ENCODE peak calls at places on chromosomes 7 and 10, in nine cellular contexts. One of them, this sample, is unnamed.

GRCh38 chr7:137373507-137373906 is 30.0 kb upstream of the PTN start:
- DNase-seq in Calu3: no peak
- DNase-seq in Ammon's horn: no peak
- DNase-seq in NCI-H2081: no peak
- DNase-seq in WTC11: no peak
- DNase-seq in GOT3: no peak
- DNase-seq in iPS-NIHi11: no peak
- DNase-seq in stimulated activated CD4-positive, alpha-beta T cell treated with anti-CD3 and anti-CD28 coated beads, Interleukin-1b, Interleukin-23, amount 100 ng/mL, for 1 hour: no peak
- DNase-seq in glutamatergic neuron: no peak
- DNase-seq in this sample: no peak

GRCh38 chr7:24475573-24475972 is 97.7 kb upstream of the PALS2 start:
- DNase-seq in Calu3: no peak
- DNase-seq in Ammon's horn: no peak
- DNase-seq in NCI-H2081: no peak
- DNase-seq in WTC11: peak
- DNase-seq in GOT3: no peak
- DNase-seq in iPS-NIHi11: no peak
- DNase-seq in stimulated activated CD4-positive, alpha-beta T cell treated with anti-CD3 and anti-CD28 coated beads, Interleukin-1b, Interleukin-23, amount 100 ng/mL, for 1 hour: no peak
- DNase-seq in glutamatergic neuron: no peak
- DNase-seq in this sample: no peak

GRCh38 chr7:151013728-151014497 is 10.4 kb downstream of the ATG9B start:
- DNase-seq in Calu3: no peak
- DNase-seq in Ammon's horn: peak
- DNase-seq in NCI-H2081: peak
- DNase-seq in WTC11: peak
- DNase-seq in GOT3: no peak
- DNase-seq in iPS-NIHi11: peak
- DNase-seq in stimulated activated CD4-positive, alpha-beta T cell treated with anti-CD3 and anti-CD28 coated beads, Interleukin-1b, Interleukin-23, amount 100 ng/mL, for 1 hour: peak
- DNase-seq in glutamatergic neuron: peak
- DNase-seq in this sample: no peak

GRCh38 chr10:1183033-1183396 is 126.8 kb downstream of the WDR37 start:
- DNase-seq in Calu3: no peak
- DNase-seq in Ammon's horn: no peak
- DNase-seq in NCI-H2081: peak
- DNase-seq in WTC11: no peak
- DNase-seq in GOT3: no peak
- DNase-seq in iPS-NIHi11: no peak
- DNase-seq in stimulated activated CD4-positive, alpha-beta T cell treated with anti-CD3 and anti-CD28 coated beads, Interleukin-1b, Interleukin-23, amount 100 ng/mL, for 1 hour: no peak
- DNase-seq in glutamatergic neuron: peak
- DNase-seq in this sample: no peak

GRCh38 chr7:102439963-102440795 is 6.8 kb downstream of the ORAI2 start:
- DNase-seq in Calu3: peak
- DNase-seq in Ammon's horn: no peak
- DNase-seq in NCI-H2081: no peak
- DNase-seq in WTC11: peak
- DNase-seq in GOT3: no peak
- DNase-seq in iPS-NIHi11: peak
- DNase-seq in stimulated activated CD4-positive, alpha-beta T cell treated with anti-CD3 and anti-CD28 coated beads, Interleukin-1b, Interleukin-23, amount 100 ng/mL, for 1 hour: no peak
- DNase-seq in glutamatergic neuron: no peak
- DNase-seq in this sample: no peak

GRCh38 chr10:47047577-47048532 is 136.6 kb downstream of the PTPN20 start:
- DNase-seq in Calu3: peak
- DNase-seq in Ammon's horn: peak
- DNase-seq in NCI-H2081: peak
- DNase-seq in WTC11: peak
- DNase-seq in GOT3: peak
- DNase-seq in iPS-NIHi11: peak
- DNase-seq in stimulated activated CD4-positive, alpha-beta T cell treated with anti-CD3 and anti-CD28 coated beads, Interleukin-1b, Interleukin-23, amount 100 ng/mL, for 1 hour: peak
- DNase-seq in glutamatergic neuron: peak
- DNase-seq in this sample: no peak

GRCh38 chr7:158324397-158325360 is 262.9 kb downstream of the PTPRN2 start:
- DNase-seq in Calu3: no peak
- DNase-seq in Ammon's horn: no peak
- DNase-seq in NCI-H2081: no peak
- DNase-seq in WTC11: no peak
- DNase-seq in GOT3: no peak
- DNase-seq in iPS-NIHi11: no peak
- DNase-seq in stimulated activated CD4-positive, alpha-beta T cell treated with anti-CD3 and anti-CD28 coated beads, Interleukin-1b, Interleukin-23, amount 100 ng/mL, for 1 hour: no peak
- DNase-seq in glutamatergic neuron: no peak
- DNase-seq in this sample: no peak

GRCh38 chr10:101319241-101319915 is 34.6 kb upstream of the BTRC start:
- DNase-seq in Calu3: no peak
- DNase-seq in Ammon's horn: peak
- DNase-seq in NCI-H2081: no peak
- DNase-seq in WTC11: peak
- DNase-seq in GOT3: no peak
- DNase-seq in iPS-NIHi11: peak
- DNase-seq in stimulated activated CD4-positive, alpha-beta T cell treated with anti-CD3 and anti-CD28 coated beads, Interleukin-1b, Interleukin-23, amount 100 ng/mL, for 1 hour: no peak
- DNase-seq in glutamatergic neuron: no peak
- DNase-seq in this sample: peak

GRCh38 chr10:24617771-24618396 is 105.8 kb downstream of the ARHGAP21 start:
- DNase-seq in Calu3: peak
- DNase-seq in Ammon's horn: peak
- DNase-seq in NCI-H2081: no peak
- DNase-seq in WTC11: peak
- DNase-seq in GOT3: no peak
- DNase-seq in iPS-NIHi11: peak
- DNase-seq in stimulated activated CD4-positive, alpha-beta T cell treated with anti-CD3 and anti-CD28 coated beads, Interleukin-1b, Interleukin-23, amount 100 ng/mL, for 1 hour: no peak
- DNase-seq in glutamatergic neuron: peak
- DNase-seq in this sample: peak

GRCh38 chr7:104034679-104035078 is 45.2 kb upstream of the RELN start:
- DNase-seq in Calu3: no peak
- DNase-seq in Ammon's horn: no peak
- DNase-seq in NCI-H2081: no peak
- DNase-seq in WTC11: no peak
- DNase-seq in GOT3: no peak
- DNase-seq in iPS-NIHi11: no peak
- DNase-seq in stimulated activated CD4-positive, alpha-beta T cell treated with anti-CD3 and anti-CD28 coated beads, Interleukin-1b, Interleukin-23, amount 100 ng/mL, for 1 hour: no peak
- DNase-seq in glutamatergic neuron: no peak
- DNase-seq in this sample: no peak

GRCh38 chr7:42907316-42907715 is 4.6 kb downstream of the C7orf25 start:
- DNase-seq in Calu3: no peak
- DNase-seq in Ammon's horn: no peak
- DNase-seq in NCI-H2081: no peak
- DNase-seq in WTC11: no peak
- DNase-seq in GOT3: no peak
- DNase-seq in iPS-NIHi11: no peak
- DNase-seq in stimulated activated CD4-positive, alpha-beta T cell treated with anti-CD3 and anti-CD28 coated beads, Interleukin-1b, Interleukin-23, amount 100 ng/mL, for 1 hour: no peak
- DNase-seq in glutamatergic neuron: no peak
- DNase-seq in this sample: no peak

GRCh38 chr7:4189151-4189570 is 492.9 kb upstream of the FOXK1 start:
- DNase-seq in Calu3: peak
- DNase-seq in Ammon's horn: peak
- DNase-seq in NCI-H2081: peak
- DNase-seq in WTC11: no peak
- DNase-seq in GOT3: no peak
- DNase-seq in iPS-NIHi11: no peak
- DNase-seq in stimulated activated CD4-positive, alpha-beta T cell treated with anti-CD3 and anti-CD28 coated beads, Interleukin-1b, Interleukin-23, amount 100 ng/mL, for 1 hour: no peak
- DNase-seq in glutamatergic neuron: no peak
- DNase-seq in this sample: peak

GRCh38 chr10:98323221-98324164 is 55.5 kb upstream of the LOXL4 start:
- DNase-seq in Calu3: peak
- DNase-seq in Ammon's horn: peak
- DNase-seq in NCI-H2081: peak
- DNase-seq in WTC11: no peak
- DNase-seq in GOT3: peak
- DNase-seq in iPS-NIHi11: no peak
- DNase-seq in stimulated activated CD4-positive, alpha-beta T cell treated with anti-CD3 and anti-CD28 coated beads, Interleukin-1b, Interleukin-23, amount 100 ng/mL, for 1 hour: no peak
- DNase-seq in glutamatergic neuron: no peak
- DNase-seq in this sample: no peak

GRCh38 chr10:43863859-43864591 is 215.3 kb upstream of the ZNF32 start:
- DNase-seq in Calu3: peak
- DNase-seq in Ammon's horn: no peak
- DNase-seq in NCI-H2081: no peak
- DNase-seq in WTC11: no peak
- DNase-seq in GOT3: no peak
- DNase-seq in iPS-NIHi11: no peak
- DNase-seq in stimulated activated CD4-positive, alpha-beta T cell treated with anti-CD3 and anti-CD28 coated beads, Interleukin-1b, Interleukin-23, amount 100 ng/mL, for 1 hour: no peak
- DNase-seq in glutamatergic neuron: no peak
- DNase-seq in this sample: no peak

GRCh38 chr10:79376751-79377556 is 29.7 kb downstream of the PPIF start:
- DNase-seq in Calu3: no peak
- DNase-seq in Ammon's horn: no peak
- DNase-seq in NCI-H2081: no peak
- DNase-seq in WTC11: no peak
- DNase-seq in GOT3: no peak
- DNase-seq in iPS-NIHi11: no peak
- DNase-seq in stimulated activated CD4-positive, alpha-beta T cell treated with anti-CD3 and anti-CD28 coated beads, Interleukin-1b, Interleukin-23, amount 100 ng/mL, for 1 hour: no peak
- DNase-seq in glutamatergic neuron: no peak
- DNase-seq in this sample: no peak

GRCh38 chr7:139453673-139454321 is 29.7 kb downstream of the KLRG2 start:
- DNase-seq in Calu3: no peak
- DNase-seq in Ammon's horn: no peak
- DNase-seq in NCI-H2081: no peak
- DNase-seq in WTC11: no peak
- DNase-seq in GOT3: no peak
- DNase-seq in iPS-NIHi11: no peak
- DNase-seq in stimulated activated CD4-positive, alpha-beta T cell treated with anti-CD3 and anti-CD28 coated beads, Interleukin-1b, Interleukin-23, amount 100 ng/mL, for 1 hour: no peak
- DNase-seq in glutamatergic neuron: peak
- DNase-seq in this sample: no peak

GRCh38 chr7:116780521-116780920 is 81.9 kb upstream of the CAPZA2 start:
- DNase-seq in Calu3: no peak
- DNase-seq in Ammon's horn: no peak
- DNase-seq in NCI-H2081: no peak
- DNase-seq in WTC11: no peak
- DNase-seq in GOT3: no peak
- DNase-seq in iPS-NIHi11: no peak
- DNase-seq in stimulated activated CD4-positive, alpha-beta T cell treated with anti-CD3 and anti-CD28 coated beads, Interleukin-1b, Interleukin-23, amount 100 ng/mL, for 1 hour: no peak
- DNase-seq in glutamatergic neuron: no peak
- DNase-seq in this sample: no peak

GRCh38 chr10:112872728-112873127 is 77.3 kb upstream of the TCF7L2 start:
- DNase-seq in Calu3: no peak
- DNase-seq in Ammon's horn: no peak
- DNase-seq in NCI-H2081: no peak
- DNase-seq in WTC11: no peak
- DNase-seq in GOT3: no peak
- DNase-seq in iPS-NIHi11: no peak
- DNase-seq in stimulated activated CD4-positive, alpha-beta T cell treated with anti-CD3 and anti-CD28 coated beads, Interleukin-1b, Interleukin-23, amount 100 ng/mL, for 1 hour: no peak
- DNase-seq in glutamatergic neuron: no peak
- DNase-seq in this sample: no peak

GRCh38 chr10:10925667-10926066 is 92.0 kb upstream of the CELF2 start:
- DNase-seq in Calu3: no peak
- DNase-seq in Ammon's horn: no peak
- DNase-seq in NCI-H2081: no peak
- DNase-seq in WTC11: no peak
- DNase-seq in GOT3: no peak
- DNase-seq in iPS-NIHi11: no peak
- DNase-seq in stimulated activated CD4-positive, alpha-beta T cell treated with anti-CD3 and anti-CD28 coated beads, Interleukin-1b, Interleukin-23, amount 100 ng/mL, for 1 hour: no peak
- DNase-seq in glutamatergic neuron: no peak
- DNase-seq in this sample: no peak

GRCh38 chr10:79483948-79484347 is 28.4 kb upstream of the EIF5AL1 start:
- DNase-seq in Calu3: no peak
- DNase-seq in Ammon's horn: no peak
- DNase-seq in NCI-H2081: no peak
- DNase-seq in WTC11: no peak
- DNase-seq in GOT3: no peak
- DNase-seq in iPS-NIHi11: no peak
- DNase-seq in stimulated activated CD4-positive, alpha-beta T cell treated with anti-CD3 and anti-CD28 coated beads, Interleukin-1b, Interleukin-23, amount 100 ng/mL, for 1 hour: no peak
- DNase-seq in glutamatergic neuron: no peak
- DNase-seq in this sample: no peak

GRCh38 chr7:1666779-1667565 is 3.1 kb upstream of the ELFN1 start:
- DNase-seq in Calu3: peak
- DNase-seq in Ammon's horn: no peak
- DNase-seq in NCI-H2081: no peak
- DNase-seq in WTC11: no peak
- DNase-seq in GOT3: no peak
- DNase-seq in iPS-NIHi11: peak
- DNase-seq in stimulated activated CD4-positive, alpha-beta T cell treated with anti-CD3 and anti-CD28 coated beads, Interleukin-1b, Interleukin-23, amount 100 ng/mL, for 1 hour: no peak
- DNase-seq in glutamatergic neuron: peak
- DNase-seq in this sample: no peak

GRCh38 chr10:38143587-38143986 is 49.5 kb downstream of the ZNF37A start:
- DNase-seq in Calu3: no peak
- DNase-seq in Ammon's horn: no peak
- DNase-seq in NCI-H2081: no peak
- DNase-seq in WTC11: no peak
- DNase-seq in GOT3: no peak
- DNase-seq in iPS-NIHi11: no peak
- DNase-seq in stimulated activated CD4-positive, alpha-beta T cell treated with anti-CD3 and anti-CD28 coated beads, Interleukin-1b, Interleukin-23, amount 100 ng/mL, for 1 hour: no peak
- DNase-seq in glutamatergic neuron: no peak
- DNase-seq in this sample: no peak

GRCh38 chr7:1151653-1152425 is 8.2 kb downstream of the ZFAND2A start:
- DNase-seq in Calu3: no peak
- DNase-seq in Ammon's horn: no peak
- DNase-seq in NCI-H2081: no peak
- DNase-seq in WTC11: no peak
- DNase-seq in GOT3: no peak
- DNase-seq in iPS-NIHi11: no peak
- DNase-seq in stimulated activated CD4-positive, alpha-beta T cell treated with anti-CD3 and anti-CD28 coated beads, Interleukin-1b, Interleukin-23, amount 100 ng/mL, for 1 hour: no peak
- DNase-seq in glutamatergic neuron: no peak
- DNase-seq in this sample: no peak

GRCh38 chr7:131502810-131503545 is 53.5 kb downstream of the PODXL start:
- DNase-seq in Calu3: no peak
- DNase-seq in Ammon's horn: peak
- DNase-seq in NCI-H2081: no peak
- DNase-seq in WTC11: no peak
- DNase-seq in GOT3: no peak
- DNase-seq in iPS-NIHi11: no peak
- DNase-seq in stimulated activated CD4-positive, alpha-beta T cell treated with anti-CD3 and anti-CD28 coated beads, Interleukin-1b, Interleukin-23, amount 100 ng/mL, for 1 hour: no peak
- DNase-seq in glutamatergic neuron: no peak
- DNase-seq in this sample: peak

GRCh38 chr7:44073664-44074348 is 8.4 kb upstream of the PGAM2 start:
- DNase-seq in Calu3: peak
- DNase-seq in Ammon's horn: peak
- DNase-seq in NCI-H2081: peak
- DNase-seq in WTC11: peak
- DNase-seq in GOT3: no peak
- DNase-seq in iPS-NIHi11: peak
- DNase-seq in stimulated activated CD4-positive, alpha-beta T cell treated with anti-CD3 and anti-CD28 coated beads, Interleukin-1b, Interleukin-23, amount 100 ng/mL, for 1 hour: no peak
- DNase-seq in glutamatergic neuron: no peak
- DNase-seq in this sample: no peak

GRCh38 chr10:103547391-103547946 is 54.0 kb downstream of the NEURL1 start:
- DNase-seq in Calu3: no peak
- DNase-seq in Ammon's horn: no peak
- DNase-seq in NCI-H2081: no peak
- DNase-seq in WTC11: no peak
- DNase-seq in GOT3: no peak
- DNase-seq in iPS-NIHi11: peak
- DNase-seq in stimulated activated CD4-positive, alpha-beta T cell treated with anti-CD3 and anti-CD28 coated beads, Interleukin-1b, Interleukin-23, amount 100 ng/mL, for 1 hour: no peak
- DNase-seq in glutamatergic neuron: no peak
- DNase-seq in this sample: no peak

GRCh38 chr7:235576-236395 is 43.4 kb downstream of the FAM20C start:
- DNase-seq in Calu3: no peak
- DNase-seq in Ammon's horn: peak
- DNase-seq in NCI-H2081: no peak
- DNase-seq in WTC11: no peak
- DNase-seq in GOT3: no peak
- DNase-seq in iPS-NIHi11: no peak
- DNase-seq in stimulated activated CD4-positive, alpha-beta T cell treated with anti-CD3 and anti-CD28 coated beads, Interleukin-1b, Interleukin-23, amount 100 ng/mL, for 1 hour: no peak
- DNase-seq in glutamatergic neuron: no peak
- DNase-seq in this sample: no peak

GRCh38 chr10:8174762-8175161 is 120.3 kb downstream of the GATA3 start:
- DNase-seq in Calu3: no peak
- DNase-seq in Ammon's horn: no peak
- DNase-seq in NCI-H2081: no peak
- DNase-seq in WTC11: peak
- DNase-seq in GOT3: no peak
- DNase-seq in iPS-NIHi11: peak
- DNase-seq in stimulated activated CD4-positive, alpha-beta T cell treated with anti-CD3 and anti-CD28 coated beads, Interleukin-1b, Interleukin-23, amount 100 ng/mL, for 1 hour: no peak
- DNase-seq in glutamatergic neuron: peak
- DNase-seq in this sample: no peak

GRCh38 chr7:85806321-85806720 is 619.5 kb upstream of the SEMA3D start:
- DNase-seq in Calu3: no peak
- DNase-seq in Ammon's horn: no peak
- DNase-seq in NCI-H2081: no peak
- DNase-seq in WTC11: no peak
- DNase-seq in GOT3: no peak
- DNase-seq in iPS-NIHi11: peak
- DNase-seq in stimulated activated CD4-positive, alpha-beta T cell treated with anti-CD3 and anti-CD28 coated beads, Interleukin-1b, Interleukin-23, amount 100 ng/mL, for 1 hour: no peak
- DNase-seq in glutamatergic neuron: no peak
- DNase-seq in this sample: no peak

GRCh38 chr10:30557884-30558283 is 71.7 kb downstream of the LYZL2 start:
- DNase-seq in Calu3: no peak
- DNase-seq in Ammon's horn: no peak
- DNase-seq in NCI-H2081: no peak
- DNase-seq in WTC11: no peak
- DNase-seq in GOT3: no peak
- DNase-seq in iPS-NIHi11: no peak
- DNase-seq in stimulated activated CD4-positive, alpha-beta T cell treated with anti-CD3 and anti-CD28 coated beads, Interleukin-1b, Interleukin-23, amount 100 ng/mL, for 1 hour: no peak
- DNase-seq in glutamatergic neuron: no peak
- DNase-seq in this sample: no peak

GRCh38 chr7:34041716-34042115 is 136.4 kb downstream of the BMPER start:
- DNase-seq in Calu3: no peak
- DNase-seq in Ammon's horn: no peak
- DNase-seq in NCI-H2081: no peak
- DNase-seq in WTC11: no peak
- DNase-seq in GOT3: no peak
- DNase-seq in iPS-NIHi11: no peak
- DNase-seq in stimulated activated CD4-positive, alpha-beta T cell treated with anti-CD3 and anti-CD28 coated beads, Interleukin-1b, Interleukin-23, amount 100 ng/mL, for 1 hour: no peak
- DNase-seq in glutamatergic neuron: no peak
- DNase-seq in this sample: no peak